ENCODE peak calls at places on chromosome 5, in six cellular contexts. S is IMR-90, N is mesendoderm, O is neuronal stem cell, Z is mesenchymal stem cell, X is H1. J is an unnamed sample.
A peak's percentile ranks its signal among the peaks of the same experiment; 100 is the strongest.

GRCh38 chr5:179208706-179209358 is 136.4 kb downstream of the ADAMTS2 start:
- DNase-seq in O (no peak), N (no peak), S (no peak), X (no peak), Z (no peak), J (no peak)

GRCh38 chr5:59079622-59080620 is 497.0 kb downstream of the RAB3C start:
- DNase-seq in X (no peak), O (no peak), N (peak; percentile 37), Z (peak; percentile 99), S (peak; percentile 100), J (peak; percentile 58)

GRCh38 chr5:116153687-116154174 is 68.9 kb downstream of the COMMD10 start:
- DNase-seq in O (no peak), Z (no peak), N (no peak), S (no peak), X (no peak), J (no peak)

GRCh38 chr5:14249258-14250093 is 106.3 kb downstream of the TRIO start:
- DNase-seq in Z (no peak), O (no peak), N (no peak), X (no peak), S (no peak), J (no peak)

GRCh38 chr5:130549884-130550552 is 615.0 kb downstream of the HINT1 start:
- DNase-seq in Z (peak; percentile 80), X (no peak), N (no peak), S (no peak), O (no peak), J (no peak)

GRCh38 chr5:82159014-82159413 is 119.1 kb downstream of the RPS23 start:
- DNase-seq in N (no peak), S (peak; percentile 65), O (no peak), Z (peak; percentile 66), X (no peak), J (peak; percentile 92)

GRCh38 chr5:50711280-50711679 is 44.8 kb downstream of the PARP8 start:
- DNase-seq in N (no peak), X (no peak), S (peak; percentile 8), Z (peak; percentile 61), O (no peak), J (no peak)

GRCh38 chr5:40955313-40955712 is 46.0 kb downstream of the C7 start:
- DNase-seq in S (no peak), Z (no peak), N (no peak), X (no peak), O (no peak), J (no peak)

GRCh38 chr5:42720242-42720641 is 36.4 kb upstream of the CCDC152 start:
- DNase-seq in S (no peak), N (peak; percentile 7), Z (peak; percentile 12), O (no peak), X (no peak), J (peak; percentile 32)

GRCh38 chr5:58986281-58986680 is 403.4 kb downstream of the RAB3C start:
- DNase-seq in N (no peak), S (no peak), X (no peak), Z (no peak), O (no peak), J (no peak)

GRCh38 chr5:168327451-168327850 is 36.0 kb downstream of the WWC1 start:
- DNase-seq in X (no peak), O (no peak), N (no peak), S (no peak), Z (no peak), J (no peak)

GRCh38 chr5:7754997-7755596 is 95.8 kb downstream of the CFAP90 start:
- DNase-seq in N (peak; percentile 83), X (peak; percentile 56), O (peak; percentile 55), Z (no peak), S (peak; percentile 15), J (peak; percentile 71)

GRCh38 chr5:149796025-149796424 is 65.9 kb downstream of the PPARGC1B start:
- DNase-seq in X (no peak), Z (peak; percentile 41), S (peak; percentile 36), O (no peak), N (no peak), J (no peak)

GRCh38 chr5:96934291-96934694 is 1.6 kb upstream of the LNPEP start:
- DNase-seq in Z (no peak), X (no peak), S (peak; percentile 42), N (peak; percentile 9), O (no peak), J (no peak)

GRCh38 chr5:176737001-176737745 is 73.2 kb upstream of the UNC5A start:
- DNase-seq in S (no peak), Z (no peak), X (no peak), O (no peak), N (peak; percentile 76), J (no peak)

GRCh38 chr5:32254987-32255900 is 57.5 kb downstream of the MTMR12 start:
- DNase-seq in O (no peak), S (peak; percentile 29), X (no peak), N (no peak), Z (no peak), J (no peak)

GRCh38 chr5:167870055-167870454 is 421.4 kb upstream of the WWC1 start:
- DNase-seq in S (no peak), N (no peak), Z (no peak), X (no peak), O (no peak), J (no peak)

GRCh38 chr5:100576217-100576751 is 41.1 kb downstream of the FAM174A start:
- DNase-seq in Z (no peak), N (no peak), S (peak; percentile 2), O (no peak), X (no peak), J (no peak)

GRCh38 chr5:174972291-174972690 is 247.9 kb downstream of the MSX2 start:
- DNase-seq in N (no peak), Z (no peak), S (no peak), X (no peak), O (no peak), J (peak; percentile 71)

GRCh38 chr5:31559942-31560341 is 27.8 kb downstream of the C5orf22 start:
- DNase-seq in N (no peak), O (no peak), S (no peak), X (no peak), Z (no peak), J (no peak)

GRCh38 chr5:60205071-60205470 is 311.5 kb upstream of the PDE4D start:
- DNase-seq in N (no peak), O (no peak), S (no peak), X (no peak), Z (no peak), J (no peak)

GRCh38 chr5:159779481-159779880 is 136.8 kb upstream of the ADRA1B start:
- DNase-seq in O (no peak), N (no peak), S (no peak), X (no peak), Z (no peak), J (no peak)

GRCh38 chr5:52787600-52788504 is at the start of the genes ITGA1 and PELO:
- DNase-seq in Z (peak; percentile 94), N (peak; percentile 94), O (peak; percentile 59), S (peak; percentile 81), X (peak; percentile 51), J (peak; percentile 68)

GRCh38 chr5:126777257-126777973 is 479 bp downstream of the LMNB1 start:
- DNase-seq in Z (peak; percentile 80), N (peak; percentile 75), S (peak; percentile 61), O (peak; percentile 51), X (no peak), J (peak; percentile 71)
- H2BK5ac ChIP-seq in Z (no peak overlapping the region), N (peak overlapping the region; percentile 96), S (peak overlapping the region; percentile 83), O (peak overlapping the region; percentile 93), X (peak overlapping the region; percentile 99), J (peak overlapping the region; percentile 84)

GRCh38 chr5:73668017-73668416 is 42.0 kb downstream of the ARHGEF28 start:
- DNase-seq in O (no peak), X (no peak), Z (no peak), N (no peak), S (no peak), J (no peak)
- H3K36me3 ChIP-seq in O (no peaks in the 10 kb centered on the region), X (no peaks in the 10 kb centered on the region), Z (no peaks in the 10 kb centered on the region), N (no peaks in the 10 kb centered on the region), S (no peaks in the 10 kb centered on the region), J (no peaks in the 10 kb centered on the region)

DNA sequence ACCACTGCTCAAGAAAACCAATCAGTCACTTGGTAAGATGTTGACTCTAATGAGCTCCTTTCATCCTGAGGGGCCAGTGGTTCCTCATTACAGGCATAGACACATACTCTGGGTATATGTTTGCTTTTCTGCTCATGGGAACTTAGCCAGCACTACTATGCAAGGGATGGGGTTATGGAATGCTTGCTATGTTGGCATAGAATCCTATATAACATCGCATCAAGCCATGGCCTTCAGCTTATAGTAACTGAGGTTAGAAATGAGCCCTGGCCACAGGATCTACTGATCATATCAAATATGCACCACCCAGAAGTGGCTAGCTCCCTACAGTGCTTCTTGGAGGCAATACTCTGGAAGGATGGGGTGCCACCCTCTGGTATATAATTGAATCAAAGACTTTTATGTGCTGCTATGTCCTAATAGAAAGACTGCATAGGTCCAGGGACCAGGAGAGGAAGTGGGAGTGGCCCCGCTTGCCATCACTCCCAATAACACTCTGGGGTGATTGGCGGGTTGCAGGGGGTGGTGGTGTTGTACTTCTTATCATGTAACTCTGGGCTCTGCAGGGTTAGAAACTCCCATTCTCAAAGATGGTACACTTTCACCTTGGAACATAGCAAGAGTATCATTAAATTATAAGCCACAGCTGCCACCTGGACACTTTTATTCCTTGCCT is 70.3 kb downstream of the ZNF366 start:
- DNase-seq in X (no peak), O (no peak), S (peak; percentile 36), Z (no peak), N (no peak), J (no peak)
- H3K4me2 ChIP-seq in X (no peak overlapping the region), O (no peak overlapping the region), S (no peak overlapping the region), Z (no peak overlapping the region), N (no peak overlapping the region), J (no peak overlapping the region)

DNA sequence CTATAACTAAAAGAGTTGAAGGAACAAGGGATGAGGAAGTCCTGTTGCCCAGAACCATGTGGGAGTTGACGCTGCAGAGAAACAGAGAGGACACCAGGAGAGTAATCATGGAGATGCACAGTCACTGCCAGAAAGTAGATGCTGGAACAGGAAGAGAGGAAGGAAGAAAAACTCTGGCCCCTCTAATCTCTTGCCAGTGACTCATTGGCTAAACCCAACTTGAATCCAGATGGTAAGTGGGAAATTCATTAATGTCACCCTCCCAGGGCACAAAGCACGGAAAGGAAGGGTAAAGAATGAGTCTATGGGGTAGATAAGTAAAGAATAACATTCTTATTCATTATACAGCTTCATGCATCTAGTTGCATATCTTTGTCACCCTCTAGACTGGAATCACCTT is 631.9 kb downstream of the PRELID2 start:
- DNase-seq in Z (no peak), X (no peak), S (peak; percentile 35), O (no peak), N (no peak), J (no peak)
- H2BK5ac ChIP-seq in Z (no peak overlapping the region), X (no peak overlapping the region), S (no peak overlapping the region), O (no peak overlapping the region), N (no peak overlapping the region), J (no peak overlapping the region)

GRCh38 chr5:77065256-77065655 is 21.8 kb downstream of the ZBED3 start:
- DNase-seq in O (no peak), Z (no peak), X (no peak), S (no peak), N (no peak), J (no peak)
- H3K36me3 ChIP-seq in O (peaks cover 82% of the 10 kb centered on the region), Z (peaks cover 58% of the 10 kb centered on the region), X (peaks cover 20% of the 10 kb centered on the region), S (peaks cover 12% of the 10 kb centered on the region), N (no peaks in the 10 kb centered on the region), J (no peaks in the 10 kb centered on the region)

DNA sequence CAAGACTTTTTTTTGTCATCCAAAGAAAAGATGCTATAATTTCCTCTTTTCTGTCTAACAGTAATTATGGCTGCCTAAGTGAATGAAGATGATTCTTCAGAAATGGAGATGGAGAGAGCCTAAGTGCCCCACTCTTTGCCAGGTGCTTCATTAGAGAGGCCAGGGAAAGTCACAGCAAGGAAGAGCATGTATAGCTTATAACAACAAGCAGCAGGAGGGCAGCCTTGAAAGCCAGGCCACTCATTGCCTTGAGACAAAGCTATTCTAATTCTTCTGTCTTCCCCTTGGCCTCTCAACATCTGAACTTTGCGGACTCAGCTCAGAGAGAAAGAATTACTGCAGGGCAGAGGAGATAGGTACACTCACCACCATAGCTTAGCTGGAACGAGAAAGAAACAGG is 112.0 kb upstream of the ZNF366 start:
- DNase-seq in X (peak; percentile 15), S (no peak), Z (no peak), N (no peak), O (no peak), J (no peak)
- H3K4me2 ChIP-seq in X (no peak overlapping the region), S (no peak overlapping the region), Z (no peak overlapping the region), N (no peak overlapping the region), O (no peak overlapping the region), J (no peak overlapping the region)